ENCODE peak calls at places on chromosomes 11 and 22, in eight cellular contexts. J is RPMI7951, P is astrocyte of the spinal cord, G is fibroblast of pulmonary artery, U is PC-3, R is naive B cell, D is left ventricle myocardium inferior, O is iris pigment epithelial cell. X is an unnamed sample.

GRCh38 chr22:30574095-30574981 is at the start of gene GAL3ST1:
- DNase-seq in O (no peak), P (no peak), J (no peak), D (no peak), R (no peak), U (no peak), G (no peak), X (no peak)

GRCh38 chr11:12271241-12271640 is 106.1 kb upstream of the PARVA start:
- DNase-seq in P (no peak), R (no peak), O (no peak), G (no peak), U (no peak), J (no peak), D (no peak), X (no peak)

GRCh38 chr11:959608-960007 is 33.9 kb downstream of the AP2A2 start:
- DNase-seq in G (no peak), U (no peak), J (no peak), R (no peak), O (no peak), P (no peak), D (no peak), X (no peak)

GRCh38 chr11:7436657-7437056 is 48.6 kb upstream of the OLFML1 start:
- DNase-seq in U (no peak), J (no peak), O (no peak), P (no peak), G (no peak), D (no peak), R (peak), X (peak)

GRCh38 chr22:39556970-39557811 is 13.4 kb upstream of the CACNA1I start:
- DNase-seq in R (no peak), J (no peak), P (no peak), U (no peak), G (no peak), O (peak), D (no peak), X (no peak)

GRCh38 chr11:86495341-86495740 is 120.7 kb downstream of the CCDC81 start:
- DNase-seq in D (no peak), G (no peak), J (peak), U (no peak), R (no peak), P (peak), O (no peak), X (no peak)

GRCh38 chr11:36750349-36750748 is 152.3 kb upstream of the RAG2 start:
- DNase-seq in O (no peak), P (no peak), D (no peak), U (no peak), J (no peak), R (no peak), G (no peak), X (no peak)

GRCh38 chr22:17980013-17980510 is 44.3 kb downstream of the MICAL3 start:
- DNase-seq in U (no peak), O (no peak), R (no peak), D (no peak), G (peak), P (no peak), J (no peak), X (no peak)

GRCh38 chr11:36034572-36035331 is 90.9 kb downstream of the LDLRAD3 start:
- DNase-seq in O (peak), P (peak), U (peak), J (peak), G (peak), D (no peak), R (no peak), X (no peak)